ENCODE peak calls at places on chromosomes 16 and 17, in ten cellular contexts. One of them, this sample, is unnamed. For H3K4me1, the result is how much of the 10 kb centered on the place peaks cover.

GRCh38 chr17:67474081-67474661 is 97.1 kb downstream of the PITPNC1 start:
- DNase-seq in prostate gland: peak
- DNase-seq in K562: no peak
- DNase-seq in breast epithelium: no peak
- DNase-seq in sigmoid colon: peak
- DNase-seq in esophagus muscularis mucosa: no peak
- DNase-seq in HCT116: no peak
- DNase-seq in endothelial cell of umbilical vein: peak
- DNase-seq in stomach: no peak
- DNase-seq in transverse colon: no peak
- DNase-seq in this sample: no peak

GRCh38 chr17:5921919-5922318 is 148.3 kb upstream of the WSCD1 start:
- DNase-seq in prostate gland: no peak
- DNase-seq in K562: no peak
- DNase-seq in breast epithelium: no peak
- DNase-seq in sigmoid colon: no peak
- DNase-seq in esophagus muscularis mucosa: no peak
- DNase-seq in HCT116: peak
- DNase-seq in endothelial cell of umbilical vein: no peak
- DNase-seq in stomach: no peak
- DNase-seq in transverse colon: no peak
- DNase-seq in this sample: no peak

GRCh38 chr17:45143767-45144198 is 4.5 kb upstream of the HEXIM1 start:
- DNase-seq in prostate gland: peak
- DNase-seq in K562: no peak
- DNase-seq in breast epithelium: peak
- DNase-seq in sigmoid colon: peak
- DNase-seq in esophagus muscularis mucosa: peak
- DNase-seq in HCT116: no peak
- DNase-seq in endothelial cell of umbilical vein: no peak
- DNase-seq in stomach: peak
- DNase-seq in transverse colon: peak
- DNase-seq in this sample: peak

GRCh38 chr16:29708917-29709600 is 30.1 kb downstream of the QPRT start:
- DNase-seq in prostate gland: no peak
- DNase-seq in K562: no peak
- DNase-seq in breast epithelium: no peak
- DNase-seq in sigmoid colon: no peak
- DNase-seq in esophagus muscularis mucosa: no peak
- DNase-seq in HCT116: no peak
- DNase-seq in endothelial cell of umbilical vein: no peak
- DNase-seq in stomach: no peak
- DNase-seq in transverse colon: no peak
- DNase-seq in this sample: no peak

GRCh38 chr16:79482011-79482410 is 118.5 kb downstream of the MAF start:
- DNase-seq in prostate gland: no peak
- DNase-seq in K562: no peak
- DNase-seq in breast epithelium: no peak
- DNase-seq in sigmoid colon: no peak
- DNase-seq in esophagus muscularis mucosa: no peak
- DNase-seq in HCT116: no peak
- DNase-seq in endothelial cell of umbilical vein: no peak
- DNase-seq in stomach: no peak
- DNase-seq in transverse colon: no peak
- DNase-seq in this sample: no peak

GRCh38 chr17:42989146-42989545 is 8.8 kb downstream of the RUNDC1 start:
- DNase-seq in prostate gland: no peak
- DNase-seq in K562: no peak
- DNase-seq in breast epithelium: no peak
- DNase-seq in sigmoid colon: no peak
- DNase-seq in esophagus muscularis mucosa: no peak
- DNase-seq in HCT116: no peak
- DNase-seq in endothelial cell of umbilical vein: no peak
- DNase-seq in stomach: no peak
- DNase-seq in transverse colon: no peak
- DNase-seq in this sample: no peak

GRCh38 chr17:3961564-3962047 is 2.6 kb downstream of the ATP2A3 start:
- DNase-seq in prostate gland: no peak
- DNase-seq in K562: no peak
- DNase-seq in breast epithelium: no peak
- DNase-seq in sigmoid colon: no peak
- DNase-seq in esophagus muscularis mucosa: no peak
- DNase-seq in HCT116: no peak
- DNase-seq in endothelial cell of umbilical vein: no peak
- DNase-seq in stomach: no peak
- DNase-seq in transverse colon: peak
- DNase-seq in this sample: no peak

GRCh38 chr16:19092653-19093410 is 20.9 kb upstream of the ITPRIPL2 start:
- DNase-seq in prostate gland: no peak
- DNase-seq in K562: no peak
- DNase-seq in breast epithelium: no peak
- DNase-seq in sigmoid colon: no peak
- DNase-seq in esophagus muscularis mucosa: no peak
- DNase-seq in HCT116: no peak
- DNase-seq in endothelial cell of umbilical vein: no peak
- DNase-seq in stomach: no peak
- DNase-seq in transverse colon: no peak
- DNase-seq in this sample: no peak

GRCh38 chr16:88070341-88070740 is 119.1 kb downstream of the BANP start:
- DNase-seq in prostate gland: no peak
- DNase-seq in K562: no peak
- DNase-seq in breast epithelium: no peak
- DNase-seq in sigmoid colon: peak
- DNase-seq in esophagus muscularis mucosa: no peak
- DNase-seq in HCT116: no peak
- DNase-seq in endothelial cell of umbilical vein: no peak
- DNase-seq in stomach: no peak
- DNase-seq in transverse colon: no peak
- DNase-seq in this sample: no peak

GRCh38 chr16:53967172-53967571 is 263.2 kb downstream of the FTO start:
- DNase-seq in prostate gland: no peak
- DNase-seq in K562: no peak
- DNase-seq in breast epithelium: no peak
- DNase-seq in sigmoid colon: no peak
- DNase-seq in esophagus muscularis mucosa: no peak
- DNase-seq in HCT116: no peak
- DNase-seq in endothelial cell of umbilical vein: no peak
- DNase-seq in stomach: no peak
- DNase-seq in transverse colon: no peak
- DNase-seq in this sample: no peak

GRCh38 chr17:41928693-41929251 is 1.6 kb upstream of the ODAD4 start:
- DNase-seq in prostate gland: no peak
- DNase-seq in K562: no peak
- DNase-seq in breast epithelium: no peak
- DNase-seq in sigmoid colon: no peak
- DNase-seq in esophagus muscularis mucosa: no peak
- DNase-seq in HCT116: no peak
- DNase-seq in endothelial cell of umbilical vein: no peak
- DNase-seq in stomach: no peak
- DNase-seq in transverse colon: no peak
- DNase-seq in this sample: no peak
- H3K4me1 ChIP-seq in prostate gland: under half
- H3K4me1 ChIP-seq in K562: under half
- H3K4me1 ChIP-seq in breast epithelium: under half
- H3K4me1 ChIP-seq in sigmoid colon: under half
- H3K4me1 ChIP-seq in esophagus muscularis mucosa: under half
- H3K4me1 ChIP-seq in HCT116: under half
- H3K4me1 ChIP-seq in endothelial cell of umbilical vein: under half
- H3K4me1 ChIP-seq in stomach: under half
- H3K4me1 ChIP-seq in transverse colon: under half
- H3K4me1 ChIP-seq in this sample: under half

DNA sequence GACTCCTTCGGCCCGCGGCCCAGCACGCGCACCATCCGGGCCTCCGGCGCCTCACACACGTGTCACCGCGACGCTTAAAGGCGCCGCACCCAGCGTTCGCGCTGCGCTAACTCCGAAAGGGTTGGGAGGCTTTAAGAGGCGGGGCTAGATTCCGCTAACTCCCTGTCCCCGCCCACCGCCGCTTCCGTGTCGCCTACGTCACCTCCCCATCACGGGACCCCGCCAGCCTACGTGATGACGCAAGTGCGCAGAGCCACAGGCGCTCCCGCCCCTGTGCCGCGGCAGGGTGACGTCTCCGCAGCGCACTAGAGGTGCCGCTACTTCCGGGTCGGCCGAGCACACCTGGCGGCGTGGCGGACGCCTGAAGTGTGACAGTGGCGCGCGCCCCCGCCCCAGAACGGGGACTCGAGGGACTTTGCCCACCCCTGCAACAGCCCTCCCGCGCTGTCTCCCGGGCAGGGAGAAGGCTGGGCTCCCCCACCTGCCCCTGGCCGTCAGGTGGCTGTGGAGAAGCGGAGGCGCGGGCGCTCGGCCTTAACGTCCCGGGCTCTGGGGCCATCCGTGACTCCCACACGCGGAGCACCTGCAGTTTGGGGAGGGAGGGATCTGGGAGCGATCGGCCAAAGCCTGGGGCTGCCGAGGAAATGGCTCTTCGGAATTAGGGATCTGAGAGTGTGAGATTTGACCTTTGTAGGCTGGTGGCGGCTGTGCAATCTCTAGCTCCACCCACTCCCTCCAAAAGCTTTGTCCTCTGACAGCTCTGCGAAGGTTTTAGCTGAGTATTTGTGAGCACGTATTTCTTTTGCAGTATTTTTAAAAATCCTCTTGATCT is at the start of gene USP36:
- DNase-seq in prostate gland: peak
- DNase-seq in K562: peak
- DNase-seq in breast epithelium: peak
- DNase-seq in sigmoid colon: peak
- DNase-seq in esophagus muscularis mucosa: peak
- DNase-seq in HCT116: peak
- DNase-seq in endothelial cell of umbilical vein: peak
- DNase-seq in stomach: peak
- DNase-seq in transverse colon: peak
- DNase-seq in this sample: peak
- TF ChIP-seq POLR2A in prostate gland: peak
- TF ChIP-seq POLR2A in K562: peak
- TF ChIP-seq POLR2A in breast epithelium: peak
- TF ChIP-seq POLR2A in sigmoid colon: peak
- TF ChIP-seq POLR2A in esophagus muscularis mucosa: peak
- TF ChIP-seq POLR2A in HCT116: peak
- TF ChIP-seq POLR2A in endothelial cell of umbilical vein: peak
- TF ChIP-seq POLR2A in stomach: no peak
- TF ChIP-seq POLR2A in transverse colon: peak
- TF ChIP-seq POLR2A in this sample: peak

GRCh38 chr17:74445156-74445555 is 13.3 kb downstream of the GPRC5C start:
- DNase-seq in prostate gland: no peak
- DNase-seq in K562: no peak
- DNase-seq in breast epithelium: no peak
- DNase-seq in sigmoid colon: no peak
- DNase-seq in esophagus muscularis mucosa: no peak
- DNase-seq in HCT116: no peak
- DNase-seq in endothelial cell of umbilical vein: no peak
- DNase-seq in stomach: no peak
- DNase-seq in transverse colon: no peak
- DNase-seq in this sample: no peak

GRCh38 chr17:74444406-74444805 is 12.5 kb downstream of the GPRC5C start:
- DNase-seq in prostate gland: no peak
- DNase-seq in K562: no peak
- DNase-seq in breast epithelium: no peak
- DNase-seq in sigmoid colon: peak
- DNase-seq in esophagus muscularis mucosa: no peak
- DNase-seq in HCT116: no peak
- DNase-seq in endothelial cell of umbilical vein: no peak
- DNase-seq in stomach: peak
- DNase-seq in transverse colon: no peak
- DNase-seq in this sample: no peak

GRCh38 chr17:74447628-74448159 is 15.8 kb downstream of the GPRC5C start:
- DNase-seq in prostate gland: no peak
- DNase-seq in K562: no peak
- DNase-seq in breast epithelium: no peak
- DNase-seq in sigmoid colon: no peak
- DNase-seq in esophagus muscularis mucosa: no peak
- DNase-seq in HCT116: no peak
- DNase-seq in endothelial cell of umbilical vein: no peak
- DNase-seq in stomach: no peak
- DNase-seq in transverse colon: no peak
- DNase-seq in this sample: no peak

GRCh38 chr17:74448774-74449173 is 16.9 kb downstream of the GPRC5C start:
- DNase-seq in prostate gland: no peak
- DNase-seq in K562: no peak
- DNase-seq in breast epithelium: no peak
- DNase-seq in sigmoid colon: no peak
- DNase-seq in esophagus muscularis mucosa: no peak
- DNase-seq in HCT116: no peak
- DNase-seq in endothelial cell of umbilical vein: no peak
- DNase-seq in stomach: no peak
- DNase-seq in transverse colon: no peak
- DNase-seq in this sample: no peak

DNA sequence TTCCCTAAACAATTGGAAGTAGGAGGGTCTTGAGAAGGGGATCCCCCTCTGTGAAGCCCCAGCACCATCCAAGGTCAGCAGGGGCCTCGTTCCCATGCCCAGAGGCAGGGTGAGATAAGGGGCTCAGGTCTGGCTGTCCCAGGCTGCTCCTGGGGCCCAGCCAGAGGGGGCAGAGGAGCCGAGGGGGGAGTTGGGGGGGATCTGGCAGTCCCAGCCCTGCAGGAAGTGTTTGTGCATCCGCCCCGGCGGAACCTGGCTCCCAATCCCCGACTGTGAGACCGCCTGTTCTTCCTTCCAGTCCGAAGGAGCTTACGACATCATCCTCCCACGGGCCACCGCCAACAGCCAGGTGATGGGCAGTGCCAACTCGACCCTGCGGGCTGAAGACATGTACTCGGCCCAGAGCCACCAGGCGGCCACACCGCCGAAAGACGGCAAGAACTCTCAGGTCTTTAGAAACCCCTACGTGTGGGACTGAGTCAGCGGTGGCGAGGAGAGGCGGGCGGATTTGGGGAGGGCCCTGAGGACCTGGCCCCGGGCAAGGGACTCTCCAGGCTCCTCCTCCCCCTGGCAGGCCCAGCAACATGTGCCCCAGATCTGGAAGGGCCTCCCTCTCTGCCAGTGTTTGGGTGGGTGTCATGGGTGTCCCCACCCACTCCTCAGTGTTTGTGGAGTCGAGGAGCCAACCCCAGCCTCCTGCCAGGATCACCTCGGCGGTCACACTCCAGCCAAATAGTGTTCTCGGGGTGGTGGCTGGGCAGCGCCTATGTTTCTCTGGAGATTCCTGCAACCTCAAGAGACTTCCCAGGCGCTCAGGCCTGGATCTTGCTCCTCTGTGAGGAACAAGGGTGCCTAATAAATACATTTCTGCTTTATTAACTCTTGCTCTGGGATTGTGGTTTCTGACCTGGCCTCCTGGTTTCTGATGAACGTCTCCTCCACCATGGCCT is 14.9 kb downstream of the GPRC5C start:
- DNase-seq in prostate gland: peak
- DNase-seq in K562: no peak
- DNase-seq in breast epithelium: peak
- DNase-seq in sigmoid colon: no peak
- DNase-seq in esophagus muscularis mucosa: no peak
- DNase-seq in HCT116: no peak
- DNase-seq in endothelial cell of umbilical vein: no peak
- DNase-seq in stomach: peak
- DNase-seq in transverse colon: no peak
- DNase-seq in this sample: no peak
- TF ChIP-seq POLR2AphosphoS5 in prostate gland: peak
- TF ChIP-seq POLR2AphosphoS5 in K562: no peak
- TF ChIP-seq POLR2AphosphoS5 in breast epithelium: peak
- TF ChIP-seq POLR2AphosphoS5 in sigmoid colon: peak
- TF ChIP-seq POLR2AphosphoS5 in esophagus muscularis mucosa: peak
- TF ChIP-seq POLR2AphosphoS5 in HCT116: no peak
- TF ChIP-seq POLR2AphosphoS5 in endothelial cell of umbilical vein: no peak
- TF ChIP-seq POLR2AphosphoS5 in stomach: peak
- TF ChIP-seq POLR2AphosphoS5 in transverse colon: no peak
- TF ChIP-seq POLR2AphosphoS5 in this sample: peak

GRCh38 chr17:75485688-75486087 is 29.3 kb downstream of the TMEM94 start:
- DNase-seq in prostate gland: no peak
- DNase-seq in K562: no peak
- DNase-seq in breast epithelium: no peak
- DNase-seq in sigmoid colon: no peak
- DNase-seq in esophagus muscularis mucosa: no peak
- DNase-seq in HCT116: no peak
- DNase-seq in endothelial cell of umbilical vein: no peak
- DNase-seq in stomach: no peak
- DNase-seq in transverse colon: no peak
- DNase-seq in this sample: no peak
- H3K4me1 ChIP-seq in prostate gland: under half
- H3K4me1 ChIP-seq in K562: under half
- H3K4me1 ChIP-seq in breast epithelium: under half
- H3K4me1 ChIP-seq in sigmoid colon: under half
- H3K4me1 ChIP-seq in esophagus muscularis mucosa: half or more
- H3K4me1 ChIP-seq in HCT116: under half
- H3K4me1 ChIP-seq in endothelial cell of umbilical vein: under half
- H3K4me1 ChIP-seq in stomach: half or more
- H3K4me1 ChIP-seq in transverse colon: under half
- H3K4me1 ChIP-seq in this sample: under half

This sample was measured in vagina.